ENCODE peak calls at places on chromosome 3, in six cellular contexts. A is GM23248, Q is OCI-LY7, E is WERI-Rb-1, I is aorta, J is endodermal cell. W is an unnamed sample. For H3K9me3, the result is how much of the 10 kb centered on the place peaks cover.

GRCh38 chr3:120743556-120744195 is 1.1 kb downstream of the GTF2E1 start:
- DNase-seq in A (peak), J (no peak), I (no peak), Q (no peak), E (no peak), W (no peak)

GRCh38 chr3:146131616-146132410 is 29.2 kb downstream of the PLOD2 start:
- DNase-seq in I (no peak), E (no peak), Q (no peak), A (peak), J (no peak), W (no peak)

GRCh38 chr3:141115752-141116541 is 64.8 kb downstream of the SPSB4 start:
- DNase-seq in J (no peak), I (no peak), Q (no peak), A (no peak), E (no peak), W (no peak)

GRCh38 chr3:57757642-57758297 is 1.7 kb downstream of the SLMAP start:
- DNase-seq in E (no peak), I (no peak), Q (peak), A (peak), J (peak), W (no peak)

GRCh38 chr3:40719660-40720287 is 195.0 kb downstream of the ZNF621 start:
- DNase-seq in A (no peak), J (peak), I (no peak), Q (no peak), E (peak), W (no peak)

GRCh38 chr3:71421820-71422566 is 161.5 kb downstream of the FOXP1 start:
- DNase-seq in A (no peak), Q (peak), J (no peak), E (no peak), I (no peak), W (no peak)

GRCh38 chr3:14201881-14202684 is 23.5 kb downstream of the LSM3 start:
- DNase-seq in Q (no peak), A (peak), E (no peak), J (no peak), I (no peak), W (no peak)

GRCh38 chr3:16064660-16065414 is 109.6 kb upstream of the GALNT15 start:
- DNase-seq in J (no peak), Q (no peak), E (no peak), I (peak), A (peak), W (no peak)

GRCh38 chr3:144549161-144549560 is 577.5 kb downstream of the DIPK2A start:
- DNase-seq in I (no peak), Q (no peak), E (no peak), J (no peak), A (no peak), W (no peak)

GRCh38 chr3:61451841-61452240 is 109.5 kb upstream of the PTPRG start:
- DNase-seq in E (no peak), I (no peak), Q (no peak), A (peak), J (no peak), W (no peak)

GRCh38 chr3:138670409-138670808 is 61.8 kb downstream of the FAIM start:
- DNase-seq in J (no peak), Q (no peak), A (no peak), I (no peak), E (no peak), W (no peak)

GRCh38 chr3:138673641-138674040 is 65.1 kb downstream of the FAIM start:
- DNase-seq in Q (no peak), J (peak), A (peak), I (no peak), E (no peak), W (no peak)

GRCh38 chr3:138675393-138675792 is 66.8 kb downstream of the FAIM start:
- DNase-seq in A (peak), Q (peak), I (no peak), J (no peak), E (no peak), W (no peak)

GRCh38 chr3:138678086-138678485 is 69.5 kb downstream of the FAIM start:
- DNase-seq in E (no peak), J (no peak), Q (no peak), A (no peak), I (no peak), W (no peak)

DNA sequence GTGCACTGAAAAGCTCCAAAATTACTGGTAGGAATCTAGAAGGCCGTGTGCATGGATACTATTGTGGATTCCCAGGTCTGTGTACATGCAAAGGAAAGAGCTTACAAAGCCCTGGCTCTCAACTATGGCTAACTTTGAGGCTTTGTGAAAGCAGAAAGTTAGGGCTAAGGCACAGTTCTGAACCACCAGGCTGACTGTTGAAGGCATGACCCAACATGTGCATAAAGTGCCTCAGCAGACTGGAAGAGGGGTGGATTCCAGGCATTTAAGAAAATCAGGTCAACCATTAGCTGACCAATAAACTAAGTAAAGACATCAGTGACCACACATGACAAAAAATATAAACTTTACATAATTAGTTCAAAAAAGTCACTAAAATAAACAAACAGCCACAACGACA is 65.6 kb downstream of the FAIM start:
- DNase-seq in J (no peak), I (no peak), A (no peak), E (no peak), Q (no peak), W (no peak)
- H3K9me3 ChIP-seq in J (under half), I (under half), A (under half), E (under half), Q (under half), W (under half)

DNA sequence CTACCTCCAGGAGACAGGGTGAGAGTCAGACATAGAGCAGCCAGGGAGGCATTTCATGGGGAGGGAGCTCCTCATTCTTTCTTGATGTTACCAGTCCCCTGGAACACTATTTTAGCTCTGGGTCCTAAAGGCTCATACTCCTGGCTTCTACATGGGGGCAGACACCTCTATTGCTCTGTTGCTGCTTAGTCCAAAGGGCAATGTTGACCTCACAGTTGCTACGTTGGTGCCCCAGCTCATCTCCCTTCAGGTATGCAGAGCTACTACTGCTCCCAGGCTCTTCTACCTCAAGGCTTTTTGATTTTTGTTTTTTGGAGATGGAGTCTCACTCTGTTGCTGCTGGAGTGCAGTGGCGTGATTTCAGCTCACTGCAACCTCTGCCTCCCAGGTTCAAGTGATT is 245.6 kb upstream of the LRRFIP2 start:
- DNase-seq in E (no peak), J (no peak), Q (no peak), I (no peak), A (no peak), W (no peak)
- H3K9me3 ChIP-seq in E (under half), J (under half), Q (under half), I (under half), A (under half), W (under half)

GRCh38 chr3:25257026-25257425 is 171.0 kb upstream of the RARB start:
- DNase-seq in J (no peak), Q (no peak), I (no peak), E (no peak), A (no peak), W (no peak)

GRCh38 chr3:25246921-25247320 is 181.1 kb upstream of the RARB start:
- DNase-seq in J (peak), E (no peak), A (no peak), I (no peak), Q (no peak), W (no peak)

DNA sequence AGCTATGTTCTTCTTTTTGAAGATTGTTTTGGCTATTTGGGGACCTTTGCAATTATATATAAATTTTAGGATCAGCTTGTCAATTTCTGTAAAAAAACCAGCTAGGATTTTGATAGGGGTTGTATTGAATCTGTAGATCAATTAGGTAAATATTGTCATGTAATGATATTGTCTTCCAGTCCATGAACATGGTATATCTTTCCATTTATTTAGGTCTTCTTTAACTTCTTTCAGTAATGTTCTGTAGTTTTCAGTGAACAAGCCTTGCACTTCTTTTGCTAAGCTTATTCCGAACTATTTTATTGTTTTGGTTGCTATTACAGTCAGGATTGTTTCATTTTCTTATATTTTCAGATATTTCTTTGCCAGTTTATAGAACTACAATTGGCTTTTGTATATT is 175.8 kb upstream of the RARB start:
- DNase-seq in I (no peak), J (no peak), E (no peak), Q (no peak), A (no peak), W (no peak)
- H3K9me3 ChIP-seq in I (under half), J (under half), E (under half), Q (under half), A (under half), W (under half)

GRCh38 chr3:43017038-43017437 is 37.9 kb downstream of the GASK1A start:
- DNase-seq in I (no peak), J (no peak), Q (no peak), A (no peak), E (no peak), W (no peak)
- H3K9me3 ChIP-seq in I (under half), J (under half), Q (under half), A (under half), E (under half), W (under half)

GRCh38 chr3:109888026-109888425 is 550.7 kb upstream of the DPPA4 start:
- DNase-seq in I (no peak), Q (no peak), E (no peak), J (no peak), A (no peak), W (no peak)
- H3K9me3 ChIP-seq in I (under half), Q (under half), E (under half), J (under half), A (under half), W (under half)